ENCODE peak calls at places on chromosomes 5 and 9, in five cellular contexts. F, N, Y, P and I are unnamed samples.

GRCh38 chr5:157059891-157060290 is 975 bp upstream of the HAVCR1 start:
- DNase-seq in F (no peak), N (no peak), Y (no peak), P (no peak), I (no peak)

GRCh38 chr5:154210163-154210562 is 19.6 kb downstream of the GALNT10 start:
- DNase-seq in F (no peak), N (no peak), Y (no peak), P (no peak), I (no peak)

GRCh38 chr9:121326130-121326838 is 43.8 kb downstream of the STOM start:
- DNase-seq in F (no peak), N (peak), Y (peak), P (peak), I (peak)

GRCh38 chr5:91136271-91136670 is 246.8 kb downstream of the ARRDC3 start:
- DNase-seq in F (no peak), N (peak), Y (no peak), P (no peak), I (no peak)

GRCh38 chr5:154077692-154078091 is 38.9 kb downstream of the MFAP3 start:
- DNase-seq in F (no peak), N (peak), Y (no peak), P (no peak), I (no peak)

GRCh38 chr5:132677682-132678400 is 4.1 kb downstream of the IL4 start:
- DNase-seq in F (no peak), N (no peak), Y (no peak), P (no peak), I (no peak)

GRCh38 chr9:131554865-131555351 is 9.6 kb downstream of the PRRT1B start:
- DNase-seq in F (no peak), N (no peak), Y (no peak), P (no peak), I (no peak)

GRCh38 chr5:6476313-6476661 is 27.6 kb downstream of the UBE2QL1 start:
- DNase-seq in F (no peak), N (no peak), Y (no peak), P (no peak), I (no peak)

GRCh38 chr9:26308328-26308727 is 584.3 kb downstream of the CAAP1 start:
- DNase-seq in F (no peak), N (no peak), Y (no peak), P (no peak), I (no peak)

GRCh38 chr9:37466037-37466709 is 923 bp upstream of the ZBTB5 start:
- DNase-seq in F (peak), N (peak), Y (peak), P (peak), I (peak)

GRCh38 chr5:1643651-1644392 is 120.1 kb upstream of the LPCAT1 start:
- DNase-seq in F (no peak), N (no peak), Y (no peak), P (no peak), I (no peak)

GRCh38 chr9:87276327-87276841 is 221.3 kb upstream of the DAPK1 start:
- DNase-seq in F (no peak), N (peak), Y (no peak), P (no peak), I (no peak)

GRCh38 chr9:89635007-89635742 is 30.4 kb downstream of the GADD45G start:
- DNase-seq in F (no peak), N (peak), Y (no peak), P (no peak), I (no peak)

GRCh38 chr5:82168294-82168693 is 109.9 kb downstream of the RPS23 start:
- DNase-seq in F (no peak), N (peak), Y (no peak), P (no peak), I (no peak)

GRCh38 chr9:35350827-35351549 is 138.9 kb upstream of the RUSC2 start:
- DNase-seq in F (no peak), N (no peak), Y (no peak), P (no peak), I (no peak)

GRCh38 chr9:34606908-34607307 is 5.0 kb downstream of the RPP25L start:
- DNase-seq in F (no peak), N (no peak), Y (no peak), P (no peak), I (no peak)

GRCh38 chr5:10441992-10442435 is 335 bp downstream of the ROPN1L start:
- DNase-seq in F (no peak), N (no peak), Y (no peak), P (no peak), I (no peak)